ENCODE peak calls at places on chromosomes 7 and 10, in eight cellular contexts. J is neural crest cell; M is NCI-H1105; S is SJSA1; O is astrocyte of the spinal cord; V is activated CD4-positive, CD25-positive, alpha-beta regulatory T cell treated with anti-CD3 and anti-CD28 coated beads, Interleukin-2, amount 50 U/mL, for 16 hours; N is activated T-cell treated with anti-CD3 and anti-CD28 coated beads for 1 hour; E is GM03348. P is an unnamed sample.

GRCh38 chr7:101558742-101559325 is 70.3 kb downstream of the MYL10 start:
- DNase-seq in E (no peak), S (no peak), V (no peak), J (no peak), M (no peak), O (no peak), N (no peak), P (no peak)

GRCh38 chr10:113680172-113681111 is 730 bp downstream of the CASP7 start:
- DNase-seq in J (no peak), V (peak), N (no peak), S (peak), O (peak), E (peak), M (no peak), P (no peak)

GRCh38 chr10:30455816-30456215 is 21.8 kb downstream of the MAP3K8 start:
- DNase-seq in O (no peak), N (no peak), M (no peak), V (no peak), E (no peak), S (no peak), J (no peak), P (no peak)

GRCh38 chr7:32891800-32892520 is 400 bp upstream of the KBTBD2 start:
- DNase-seq in E (peak), N (peak), V (peak), S (peak), O (peak), J (peak), M (peak), P (peak)

GRCh38 chr10:22662693-22663330 is 51.6 kb downstream of the PIP4K2A start:
- DNase-seq in O (no peak), E (no peak), M (no peak), N (no peak), J (no peak), S (no peak), V (no peak), P (no peak)

GRCh38 chr7:75039166-75039565 is 34.4 kb downstream of the RCC1L start:
- DNase-seq in E (no peak), O (peak), J (no peak), M (no peak), V (no peak), S (no peak), N (no peak), P (peak)

GRCh38 chr7:104207348-104207730 is 474 bp downstream of the ORC5 start:
- DNase-seq in N (no peak), S (no peak), V (no peak), M (no peak), O (peak), J (no peak), E (peak), P (no peak)

GRCh38 chr10:13206546-13207443 is 27.4 kb downstream of the UCMA start:
- DNase-seq in V (no peak), S (no peak), J (no peak), N (no peak), M (no peak), E (peak), O (peak), P (peak)

GRCh38 chr7:105216786-105217185 is 171.9 kb downstream of the SRPK2 start:
- DNase-seq in O (no peak), M (no peak), J (no peak), S (no peak), N (no peak), V (no peak), E (no peak), P (no peak)

GRCh38 chr7:130273863-130274262 is 7.2 kb downstream of the CPA2 start:
- DNase-seq in M (peak), S (no peak), O (peak), E (peak), J (no peak), V (no peak), N (no peak), P (no peak)

GRCh38 chr7:54292171-54292925 is 249.8 kb upstream of the VSTM2A start:
- DNase-seq in J (peak), E (no peak), O (no peak), N (no peak), S (no peak), M (no peak), V (no peak), P (no peak)

GRCh38 chr10:71864861-71865473 is 13.9 kb upstream of the PSAP start:
- DNase-seq in V (no peak), N (no peak), J (no peak), E (peak), O (peak), S (no peak), M (no peak), P (no peak)

GRCh38 chr10:101767966-101768790 is 7.7 kb downstream of the FGF8 start:
- DNase-seq in S (no peak), J (no peak), O (no peak), V (no peak), M (no peak), N (no peak), E (no peak), P (no peak)

GRCh38 chr10:95308389-95309302 is 17.8 kb upstream of the PDLIM1 start:
- DNase-seq in M (no peak), V (no peak), E (peak), S (peak), J (no peak), N (no peak), O (peak), P (peak)

GRCh38 chr10:6174201-6174874 is 28.4 kb upstream of the PFKFB3 start:
- DNase-seq in J (no peak), V (no peak), M (no peak), O (no peak), E (no peak), S (no peak), N (no peak), P (no peak)

GRCh38 chr7:98209166-98209920 is 1.9 kb upstream of the BHLHA15 start:
- DNase-seq in J (no peak), E (no peak), M (no peak), N (no peak), O (no peak), V (no peak), S (no peak), P (no peak)

GRCh38 chr10:124453965-124454610 is 4.3 kb upstream of the NKX1-2 start:
- DNase-seq in V (no peak), O (no peak), J (no peak), E (no peak), N (no peak), M (no peak), S (no peak), P (no peak)

GRCh38 chr10:14723052-14723689 is 51.5 kb downstream of the FAM107B start:
- DNase-seq in E (no peak), M (no peak), O (no peak), J (no peak), N (peak), V (no peak), S (no peak), P (no peak)

GRCh38 chr7:133394369-133394768 is 141.5 kb downstream of the EXOC4 start:
- DNase-seq in O (no peak), M (no peak), V (no peak), S (no peak), J (no peak), E (no peak), N (no peak), P (no peak)

GRCh38 chr10:72019085-72019876 is 55.1 kb downstream of the CHST3 start:
- DNase-seq in M (no peak), O (no peak), E (no peak), N (no peak), V (no peak), S (no peak), J (no peak), P (no peak)